ENCODE peak calls at places on chromosomes 13 and 19, in nine cellular contexts. One of them, this sample, is unnamed.

GRCh38 chr19:38684078-38684861 is 36.8 kb downstream of the ACTN4 start:
- DNase-seq in ascending aorta: peak; percentile 59
- DNase-seq in spleen: no peak
- DNase-seq in Caco-2: peak; percentile 76
- DNase-seq in aorta: peak; percentile 83
- DNase-seq in OCI-LY7: no peak
- DNase-seq in A549: peak; percentile 100
- DNase-seq in neural progenitor cell: no peak
- DNase-seq in hepatocyte: peak; percentile 90
- DNase-seq in this sample: no peak

GRCh38 chr19:38658462-38659306 is 11.2 kb downstream of the ACTN4 start:
- DNase-seq in ascending aorta: no peak
- DNase-seq in spleen: no peak
- DNase-seq in Caco-2: peak; percentile 81
- DNase-seq in aorta: no peak
- DNase-seq in OCI-LY7: no peak
- DNase-seq in A549: peak; percentile 99
- DNase-seq in neural progenitor cell: no peak
- DNase-seq in hepatocyte: peak; percentile 92
- DNase-seq in this sample: no peak

GRCh38 chr13:113064534-113065405 is 40.8 kb upstream of the F7 start:
- DNase-seq in ascending aorta: no peak
- DNase-seq in spleen: peak; percentile 6
- DNase-seq in Caco-2: no peak
- DNase-seq in aorta: peak; percentile 27
- DNase-seq in OCI-LY7: no peak
- DNase-seq in A549: peak; percentile 38
- DNase-seq in neural progenitor cell: no peak
- DNase-seq in hepatocyte: no peak
- DNase-seq in this sample: no peak

GRCh38 chr13:63184693-63185092 is 1769.0 kb upstream of the PCDH20 start:
- DNase-seq in ascending aorta: no peak
- DNase-seq in spleen: no peak
- DNase-seq in Caco-2: peak; percentile 49
- DNase-seq in aorta: no peak
- DNase-seq in OCI-LY7: no peak
- DNase-seq in A549: peak; percentile 49
- DNase-seq in neural progenitor cell: peak; percentile 40
- DNase-seq in hepatocyte: no peak
- DNase-seq in this sample: no peak

GRCh38 chr13:50125556-50126377 is 110.5 kb downstream of the KCNRG start:
- DNase-seq in ascending aorta: peak; percentile 75
- DNase-seq in spleen: peak; percentile 98
- DNase-seq in Caco-2: peak; percentile 89
- DNase-seq in aorta: peak; percentile 96
- DNase-seq in OCI-LY7: peak; percentile 84
- DNase-seq in A549: peak; percentile 70
- DNase-seq in neural progenitor cell: peak; percentile 88
- DNase-seq in hepatocyte: peak; percentile 96
- DNase-seq in this sample: peak; percentile 93

GRCh38 chr13:32587774-32588165 is 1.5 kb downstream of the PDS5B start:
- DNase-seq in ascending aorta: no peak
- DNase-seq in spleen: no peak
- DNase-seq in Caco-2: no peak
- DNase-seq in aorta: no peak
- DNase-seq in OCI-LY7: no peak
- DNase-seq in A549: no peak
- DNase-seq in neural progenitor cell: no peak
- DNase-seq in hepatocyte: no peak
- DNase-seq in this sample: no peak

GRCh38 chr19:18194554-18195238 is 1.7 kb downstream of the MPV17L2 start:
- DNase-seq in ascending aorta: no peak
- DNase-seq in spleen: peak; percentile 86
- DNase-seq in Caco-2: no peak
- DNase-seq in aorta: peak; percentile 61
- DNase-seq in OCI-LY7: peak; percentile 66
- DNase-seq in A549: no peak
- DNase-seq in neural progenitor cell: peak; percentile 58
- DNase-seq in hepatocyte: no peak
- DNase-seq in this sample: peak; percentile 78

GRCh38 chr19:47542030-47542475 is 27.2 kb upstream of the NAPA start:
- DNase-seq in ascending aorta: no peak
- DNase-seq in spleen: no peak
- DNase-seq in Caco-2: no peak
- DNase-seq in aorta: no peak
- DNase-seq in OCI-LY7: no peak
- DNase-seq in A549: no peak
- DNase-seq in neural progenitor cell: no peak
- DNase-seq in hepatocyte: peak; percentile 58
- DNase-seq in this sample: peak; percentile 44

DNA sequence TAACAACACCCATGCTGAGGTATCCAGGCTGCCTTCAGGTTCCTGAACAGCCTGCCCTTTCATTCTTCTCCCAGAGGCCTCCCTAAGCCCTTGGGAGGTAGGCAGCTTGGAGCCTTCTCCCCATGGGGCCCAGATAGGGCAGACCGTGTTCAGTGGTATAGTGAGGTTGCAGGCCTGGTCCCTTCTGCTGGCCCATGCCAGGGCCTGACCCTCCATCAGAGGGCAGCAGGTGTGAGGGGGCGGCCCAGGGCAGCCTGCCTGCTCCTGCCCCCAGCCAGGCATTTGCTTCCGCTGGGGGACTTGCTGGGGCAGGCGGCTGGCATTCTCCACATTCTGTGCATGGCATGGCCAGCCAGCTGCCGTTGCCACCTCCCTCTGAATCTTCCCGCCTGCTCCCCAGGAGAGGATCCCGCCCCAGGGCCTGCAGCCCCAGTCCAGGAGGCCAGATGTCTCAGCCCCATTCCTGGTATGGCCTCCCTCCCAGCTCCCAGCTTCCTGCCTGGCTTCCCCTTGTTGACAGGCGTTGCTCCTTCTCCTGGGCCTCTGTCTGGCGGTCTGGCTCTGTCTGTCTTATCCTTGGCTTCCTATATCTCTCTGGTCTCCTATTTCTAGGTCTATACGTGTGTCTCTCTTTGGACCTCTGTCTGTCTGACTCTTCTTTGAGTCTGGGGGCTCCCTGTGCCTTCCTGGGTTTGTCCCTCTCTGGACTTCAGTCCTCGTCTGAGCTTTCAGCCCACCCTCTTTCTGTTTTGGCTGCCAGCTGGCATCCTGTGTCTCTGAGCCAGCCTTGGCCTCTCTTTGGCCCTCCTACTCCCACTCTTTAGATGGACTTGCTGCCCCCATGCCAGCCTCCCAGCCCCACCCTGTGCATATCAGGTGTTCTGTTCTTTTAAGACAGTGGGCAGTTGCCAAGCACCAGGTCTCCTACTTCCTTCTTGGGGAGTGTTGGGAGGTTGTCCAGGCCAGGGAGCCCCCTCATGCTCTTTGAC is 9.1 kb downstream of the CIC start:
- DNase-seq in ascending aorta: no peak
- DNase-seq in spleen: peak; percentile 79
- DNase-seq in Caco-2: no peak
- DNase-seq in aorta: peak; percentile 78
- DNase-seq in OCI-LY7: no peak
- DNase-seq in A549: no peak
- DNase-seq in neural progenitor cell: no peak
- DNase-seq in hepatocyte: peak; percentile 47
- DNase-seq in this sample: peak; percentile 67
- H3K4me1 ChIP-seq in ascending aorta: peaks cover 68% of the 10 kb centered on the region
- H3K4me1 ChIP-seq in spleen: peaks cover 89% of the 10 kb centered on the region
- H3K4me1 ChIP-seq in Caco-2: peaks cover 25% of the 10 kb centered on the region
- H3K4me1 ChIP-seq in aorta: no peaks in the 10 kb centered on the region
- H3K4me1 ChIP-seq in OCI-LY7: peaks cover 37% of the 10 kb centered on the region
- H3K4me1 ChIP-seq in A549: peaks cover 45% of the 10 kb centered on the region
- H3K4me1 ChIP-seq in neural progenitor cell: peaks cover 33% of the 10 kb centered on the region
- H3K4me1 ChIP-seq in hepatocyte: peaks cover 49% of the 10 kb centered on the region
- H3K4me1 ChIP-seq in this sample: peaks cover 39% of the 10 kb centered on the region

DNA sequence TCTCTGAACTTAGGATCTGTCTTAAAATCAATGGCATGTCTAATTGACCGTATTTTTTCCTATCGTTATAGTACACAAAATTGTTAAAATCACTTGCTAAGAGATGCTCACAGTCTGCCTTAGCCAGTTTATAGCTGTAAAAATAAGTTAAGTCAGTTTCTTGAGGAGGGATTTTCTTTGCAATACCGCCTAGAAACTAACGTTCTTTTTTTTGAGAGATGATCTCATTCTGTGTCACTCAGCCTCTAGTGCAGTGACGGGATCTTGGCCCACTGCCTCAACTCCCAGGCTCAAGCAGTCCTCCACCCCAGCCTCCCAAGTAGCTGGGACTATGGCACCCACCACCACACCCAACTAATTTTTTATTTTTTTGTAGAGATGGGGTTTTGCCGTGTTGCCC is 4.4 kb downstream of the CKAP2 start:
- DNase-seq in ascending aorta: no peak
- DNase-seq in spleen: no peak
- DNase-seq in Caco-2: no peak
- DNase-seq in aorta: no peak
- DNase-seq in OCI-LY7: no peak
- DNase-seq in A549: no peak
- DNase-seq in neural progenitor cell: no peak
- DNase-seq in hepatocyte: no peak
- DNase-seq in this sample: no peak
- H3K4me1 ChIP-seq in ascending aorta: peaks cover 7% of the 10 kb centered on the region
- H3K4me1 ChIP-seq in spleen: peaks cover 17% of the 10 kb centered on the region
- H3K4me1 ChIP-seq in Caco-2: no peaks in the 10 kb centered on the region
- H3K4me1 ChIP-seq in aorta: no peaks in the 10 kb centered on the region
- H3K4me1 ChIP-seq in OCI-LY7: peaks cover 44% of the 10 kb centered on the region
- H3K4me1 ChIP-seq in A549: peaks cover 26% of the 10 kb centered on the region
- H3K4me1 ChIP-seq in neural progenitor cell: peaks cover 31% of the 10 kb centered on the region
- H3K4me1 ChIP-seq in hepatocyte: no peaks in the 10 kb centered on the region
- H3K4me1 ChIP-seq in this sample: no peaks in the 10 kb centered on the region

GRCh38 chr19:1210227-1210538 is 4.6 kb downstream of the STK11 start:
- DNase-seq in ascending aorta: no peak
- DNase-seq in spleen: no peak
- DNase-seq in Caco-2: no peak
- DNase-seq in aorta: no peak
- DNase-seq in OCI-LY7: no peak
- DNase-seq in A549: no peak
- DNase-seq in neural progenitor cell: no peak
- DNase-seq in hepatocyte: no peak
- DNase-seq in this sample: no peak

GRCh38 chr19:1213391-1214286 is 8.1 kb downstream of the STK11 start:
- DNase-seq in ascending aorta: peak; percentile 65
- DNase-seq in spleen: peak; percentile 89
- DNase-seq in Caco-2: no peak
- DNase-seq in aorta: peak; percentile 93
- DNase-seq in OCI-LY7: no peak
- DNase-seq in A549: no peak
- DNase-seq in neural progenitor cell: no peak
- DNase-seq in hepatocyte: peak; percentile 77
- DNase-seq in this sample: peak; percentile 47

GRCh38 chr19:1214862-1215731 is 9.5 kb downstream of the STK11 start:
- DNase-seq in ascending aorta: peak; percentile 41
- DNase-seq in spleen: peak; percentile 72
- DNase-seq in Caco-2: no peak
- DNase-seq in aorta: peak; percentile 90
- DNase-seq in OCI-LY7: no peak
- DNase-seq in A549: no peak
- DNase-seq in neural progenitor cell: no peak
- DNase-seq in hepatocyte: no peak
- DNase-seq in this sample: peak; percentile 54

GRCh38 chr19:1214299-1214861 is 8.8 kb downstream of the STK11 start:
- DNase-seq in ascending aorta: no peak
- DNase-seq in spleen: no peak
- DNase-seq in Caco-2: no peak
- DNase-seq in aorta: no peak
- DNase-seq in OCI-LY7: no peak
- DNase-seq in A549: no peak
- DNase-seq in neural progenitor cell: no peak
- DNase-seq in hepatocyte: no peak
- DNase-seq in this sample: peak; percentile 3

GRCh38 chr19:1211494-1212234 is 6.1 kb downstream of the STK11 start:
- DNase-seq in ascending aorta: no peak
- DNase-seq in spleen: peak; percentile 77
- DNase-seq in Caco-2: no peak
- DNase-seq in aorta: no peak
- DNase-seq in OCI-LY7: no peak
- DNase-seq in A549: peak; percentile 47
- DNase-seq in neural progenitor cell: peak; percentile 64
- DNase-seq in hepatocyte: no peak
- DNase-seq in this sample: no peak
- H3K4me1 ChIP-seq in ascending aorta: peaks cover 60% of the 10 kb centered on the region
- H3K4me1 ChIP-seq in spleen: peaks cover 83% of the 10 kb centered on the region
- H3K4me1 ChIP-seq in Caco-2: peaks cover 9% of the 10 kb centered on the region
- H3K4me1 ChIP-seq in aorta: no peaks in the 10 kb centered on the region
- H3K4me1 ChIP-seq in OCI-LY7: peaks cover 9% of the 10 kb centered on the region
- H3K4me1 ChIP-seq in A549: peaks cover 38% of the 10 kb centered on the region
- H3K4me1 ChIP-seq in neural progenitor cell: peaks cover 19% of the 10 kb centered on the region
- H3K4me1 ChIP-seq in hepatocyte: peaks cover 27% of the 10 kb centered on the region
- H3K4me1 ChIP-seq in this sample: peaks cover 22% of the 10 kb centered on the region

GRCh38 chr19:7640803-7641202 is 3.9 kb downstream of the STXBP2 start:
- DNase-seq in ascending aorta: no peak
- DNase-seq in spleen: no peak
- DNase-seq in Caco-2: no peak
- DNase-seq in aorta: no peak
- DNase-seq in OCI-LY7: no peak
- DNase-seq in A549: no peak
- DNase-seq in neural progenitor cell: no peak
- DNase-seq in hepatocyte: no peak
- DNase-seq in this sample: no peak

GRCh38 chr19:7639863-7640348 is 3.0 kb downstream of the STXBP2 start:
- DNase-seq in ascending aorta: no peak
- DNase-seq in spleen: no peak
- DNase-seq in Caco-2: no peak
- DNase-seq in aorta: no peak
- DNase-seq in OCI-LY7: no peak
- DNase-seq in A549: no peak
- DNase-seq in neural progenitor cell: no peak
- DNase-seq in hepatocyte: no peak
- DNase-seq in this sample: no peak

GRCh38 chr19:7642295-7643046 is 5.6 kb downstream of the STXBP2 start:
- DNase-seq in ascending aorta: no peak
- DNase-seq in spleen: no peak
- DNase-seq in Caco-2: no peak
- DNase-seq in aorta: no peak
- DNase-seq in OCI-LY7: no peak
- DNase-seq in A549: no peak
- DNase-seq in neural progenitor cell: no peak
- DNase-seq in hepatocyte: no peak
- DNase-seq in this sample: no peak

GRCh38 chr19:7638802-7639465 is 2.0 kb downstream of the STXBP2 start:
- DNase-seq in ascending aorta: no peak
- DNase-seq in spleen: no peak
- DNase-seq in Caco-2: no peak
- DNase-seq in aorta: no peak
- DNase-seq in OCI-LY7: no peak
- DNase-seq in A549: no peak
- DNase-seq in neural progenitor cell: no peak
- DNase-seq in hepatocyte: no peak
- DNase-seq in this sample: no peak

DNA sequence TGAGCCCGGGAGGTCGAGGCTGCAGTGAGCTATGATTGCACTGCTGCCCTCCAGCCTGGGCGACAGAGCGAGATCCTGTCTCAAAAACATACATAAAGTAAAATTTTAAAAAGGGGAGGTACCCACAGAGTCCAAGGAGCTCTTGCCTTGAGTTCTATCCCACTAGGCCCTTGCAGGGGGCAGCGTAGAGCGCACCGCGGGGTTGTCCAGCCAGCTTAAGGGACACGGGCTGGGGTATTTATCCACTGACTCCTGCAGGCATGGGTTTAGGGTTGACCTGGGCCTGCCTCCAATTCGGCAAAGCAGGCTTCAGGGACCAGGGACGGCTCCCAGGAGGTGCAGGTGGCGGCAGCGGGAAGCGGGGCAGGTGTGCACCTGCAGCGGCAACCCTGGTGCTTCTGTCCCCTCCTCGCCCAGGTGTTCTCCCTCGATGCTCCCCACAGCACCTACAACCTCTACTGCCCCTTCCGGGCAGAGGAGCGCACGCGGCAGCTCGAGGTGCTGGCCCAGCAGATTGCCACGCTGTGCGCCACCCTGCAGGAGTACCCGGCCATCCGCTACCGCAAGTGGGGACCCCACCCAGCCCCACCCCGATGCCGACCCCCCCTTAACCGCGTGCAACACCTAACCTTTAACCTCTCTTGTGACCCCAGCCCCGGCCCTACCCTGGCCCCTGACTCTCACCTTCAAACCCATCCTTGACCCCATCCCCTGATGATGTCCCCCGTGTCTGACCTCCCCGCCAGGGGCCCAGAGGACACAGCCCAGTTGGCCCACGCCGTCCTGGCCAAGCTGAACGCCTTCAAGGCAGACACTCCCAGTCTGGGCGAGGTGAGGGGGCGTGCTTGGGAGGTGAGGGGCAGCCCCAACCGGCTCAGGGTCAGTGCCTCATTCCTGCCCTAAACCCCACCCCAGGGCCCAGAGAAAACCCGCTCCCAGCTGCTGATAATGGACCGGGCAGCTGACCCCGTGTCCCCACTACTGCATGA is 4.7 kb downstream of the STXBP2 start:
- DNase-seq in ascending aorta: no peak
- DNase-seq in spleen: no peak
- DNase-seq in Caco-2: no peak
- DNase-seq in aorta: no peak
- DNase-seq in OCI-LY7: no peak
- DNase-seq in A549: peak; percentile 26
- DNase-seq in neural progenitor cell: peak; percentile 26
- DNase-seq in hepatocyte: no peak
- DNase-seq in this sample: no peak
- H3K4me1 ChIP-seq in ascending aorta: no peaks in the 10 kb centered on the region
- H3K4me1 ChIP-seq in spleen: peaks cover 23% of the 10 kb centered on the region
- H3K4me1 ChIP-seq in Caco-2: peaks cover 1% of the 10 kb centered on the region
- H3K4me1 ChIP-seq in aorta: no peaks in the 10 kb centered on the region
- H3K4me1 ChIP-seq in OCI-LY7: peaks cover 10% of the 10 kb centered on the region
- H3K4me1 ChIP-seq in A549: no peaks in the 10 kb centered on the region
- H3K4me1 ChIP-seq in neural progenitor cell: no peaks in the 10 kb centered on the region
- H3K4me1 ChIP-seq in hepatocyte: peaks cover 2% of the 10 kb centered on the region
- H3K4me1 ChIP-seq in this sample: no peaks in the 10 kb centered on the region